ENCODE peak calls at places on chromosomes 1 and 21, in five cellular contexts. T, F, N, K and D are unnamed samples.

GRCh38 chr1:234582626-234583354 is 27.2 kb downstream of the IRF2BP2 start:
- DNase-seq in T (no peak), K (no peak), F (peak), N (no peak), D (no peak)

GRCh38 chr1:53271446-53272090 is 33.2 kb upstream of the MAGOH start:
- DNase-seq in K (no peak), T (no peak), N (no peak), F (no peak), D (no peak)

GRCh38 chr1:78919150-78919549 is 87.4 kb downstream of the ADGRL4 start:
- DNase-seq in T (no peak), F (no peak), K (no peak), N (no peak), D (no peak)

GRCh38 chr21:46421191-46421750 is 37.4 kb upstream of the DIP2A start:
- DNase-seq in T (no peak), F (no peak), N (no peak), K (no peak), D (no peak)

GRCh38 chr1:50852889-50853288 is 107.2 kb downstream of the FAF1 start:
- DNase-seq in F (no peak), T (no peak), N (no peak), K (no peak), D (no peak)

GRCh38 chr1:158809862-158810261 is 21.3 kb upstream of the MNDA start:
- DNase-seq in F (no peak), N (no peak), T (no peak), K (no peak), D (no peak)

GRCh38 chr1:212700892-212701819 is 1.5 kb upstream of the BATF3 start:
- DNase-seq in K (no peak), F (peak), T (no peak), N (peak), D (peak)

GRCh38 chr1:31802190-31803150 is 13.4 kb downstream of the SPOCD1 start:
- DNase-seq in T (no peak), K (no peak), N (no peak), F (no peak), D (no peak)

GRCh38 chr1:26531651-26532131 is 2.1 kb downstream of the RPS6KA1 start:
- DNase-seq in K (no peak), F (no peak), T (no peak), N (no peak), D (no peak)

GRCh38 chr1:25727819-25728286 is 72.1 kb upstream of the SELENON start:
- DNase-seq in T (no peak), N (no peak), F (no peak), K (no peak), D (no peak)

GRCh38 chr21:32771134-32771523 is 426 bp downstream of the PAXBP1 start:
- DNase-seq in F (peak), N (no peak), T (peak), K (peak), D (peak)

GRCh38 chr1:16204634-16205332 is 7.7 kb downstream of the ARHGEF19 start:
- DNase-seq in N (no peak), K (no peak), T (no peak), F (no peak), D (no peak)

GRCh38 chr1:204418174-204419063 is 6.8 kb upstream of the PPP1R15B start:
- DNase-seq in N (no peak), F (peak), K (peak), T (no peak), D (no peak)

GRCh38 chr1:172350781-172351180 is 69.7 kb upstream of the C1orf105 start:
- DNase-seq in N (no peak), F (no peak), K (no peak), T (no peak), D (no peak)

GRCh38 chr21:15495965-15496364 is 233.8 kb upstream of the USP25 start:
- DNase-seq in K (no peak), F (peak), T (no peak), N (no peak), D (no peak)

GRCh38 chr1:63679589-63679988 is 86.4 kb downstream of the PGM1 start:
- DNase-seq in F (no peak), T (no peak), N (no peak), K (no peak), D (no peak)

GRCh38 chr1:79431341-79431740 is 424.8 kb upstream of the ADGRL4 start:
- DNase-seq in N (no peak), K (no peak), T (no peak), F (no peak), D (no peak)

GRCh38 chr1:3898994-3899775 is 887 bp downstream of the C1orf174 start:
- DNase-seq in N (no peak), F (no peak), K (no peak), T (no peak), D (no peak)

GRCh38 chr1:227728059-227728891 is 6.8 kb downstream of the JMJD4 start:
- DNase-seq in T (peak), N (no peak), K (peak), F (peak), D (peak)

GRCh38 chr21:39022901-39023693 is 160.2 kb downstream of the PSMG1 start:
- DNase-seq in N (no peak), K (no peak), T (no peak), F (no peak), D (no peak)

GRCh38 chr1:81113688-81114087 is 687.0 kb upstream of the ADGRL2 start:
- DNase-seq in T (no peak), N (no peak), K (peak), F (no peak), D (peak)

GRCh38 chr1:213303286-213303685 is 252.2 kb downstream of the RPS6KC1 start:
- DNase-seq in F (no peak), T (no peak), N (no peak), K (no peak), D (peak)

GRCh38 chr21:44950351-44950750 is 10.5 kb downstream of the SLX9 start:
- DNase-seq in K (no peak), F (no peak), N (no peak), T (no peak), D (no peak)

GRCh38 chr1:246304468-246305259 is 202.4 kb downstream of the SMYD3 start:
- DNase-seq in F (no peak), N (no peak), K (no peak), T (no peak), D (no peak)

GRCh38 chr1:45035631-45036301 is 23.7 kb downstream of the UROD start:
- DNase-seq in N (no peak), F (no peak), K (no peak), T (no peak), D (no peak)

GRCh38 chr1:240190881-240191385 is 99.2 kb downstream of the FMN2 start:
- DNase-seq in T (no peak), K (peak), F (peak), N (no peak), D (peak)

GRCh38 chr1:10679521-10680220 is 116.8 kb downstream of the CASZ1 start:
- DNase-seq in T (no peak), F (peak), K (peak), N (no peak), D (peak)

GRCh38 chr1:43315481-43315880 is 14.7 kb downstream of the TIE1 start:
- DNase-seq in F (no peak), N (no peak), T (no peak), K (no peak), D (no peak)

GRCh38 chr21:44706026-44706705 is 5.2 kb downstream of the TSPEAR start:
- DNase-seq in F (no peak), T (no peak), K (no peak), N (no peak), D (no peak)

GRCh38 chr1:17957588-17958267 is 149.9 kb upstream of the IGSF21 start:
- DNase-seq in N (no peak), F (no peak), T (no peak), K (no peak), D (no peak)

GRCh38 chr1:180854456-180854855 is 58.2 kb upstream of the KIAA1614 start:
- DNase-seq in N (no peak), K (no peak), F (no peak), T (no peak), D (no peak)

GRCh38 chr1:198086051-198086745 is 70.6 kb upstream of the NEK7 start:
- DNase-seq in N (no peak), K (no peak), T (no peak), F (no peak), D (no peak)